ENCODE peak calls at places on chromosome 19, in nine cellular contexts. W is cardiac septum, K is choroid plexus epithelial cell, X is DMS53, M is LHCN-M2, V is posterior cingulate gyrus, D is astrocyte of the hippocampus, S is adipocyte, I is posterior vena cava. T is an unnamed sample.
A peak's percentile ranks its signal among the peaks of the same experiment; 100 is the strongest.

GRCh38 chr19:1234670-1235380 is 3.0 kb downstream of the CBARP start:
- DNase-seq in W (no peak), I (no peak), M (no peak), X (no peak), K (no peak), S (no peak), V (no peak), D (no peak), T (no peak)

GRCh38 chr19:2385053-2385721 is 25.1 kb downstream of the TMPRSS9 start:
- DNase-seq in V (no peak), X (peak; percentile 96), M (peak; percentile 86), W (no peak), I (no peak), S (peak; percentile 62), D (peak; percentile 61), K (peak; percentile 81), T (no peak)

GRCh38 chr19:6693056-6693471 is 23.1 kb upstream of the TNFSF14 start:
- DNase-seq in M (no peak), I (peak; percentile 57), S (no peak), K (no peak), V (no peak), D (no peak), W (no peak), X (no peak), T (peak; percentile 81)

GRCh38 chr19:32223595-32224370 is 121.6 kb upstream of the ZNF507 start:
- DNase-seq in I (peak; percentile 58), W (peak; percentile 58), K (no peak), S (no peak), D (no peak), X (no peak), V (no peak), M (no peak), T (no peak)

GRCh38 chr19:30870861-30871260 is 478.4 kb downstream of the TSHZ3 start:
- DNase-seq in X (no peak), M (peak; percentile 1), V (no peak), W (no peak), I (no peak), K (peak; percentile 4), D (peak; percentile 3), S (no peak), T (no peak)

GRCh38 chr19:5923356-5923755 is 9.3 kb downstream of the CAPS start:
- DNase-seq in X (no peak), V (no peak), S (no peak), K (no peak), I (no peak), M (no peak), D (no peak), W (no peak), T (no peak)

GRCh38 chr19:30471441-30471840 is 99.3 kb downstream of the ZNF536 start:
- DNase-seq in X (no peak), V (no peak), K (no peak), M (no peak), S (no peak), W (no peak), D (no peak), I (no peak), T (no peak)

GRCh38 chr19:45676851-45677263 is 8.8 kb downstream of the GIPR start:
- DNase-seq in S (no peak), D (no peak), V (no peak), K (no peak), M (no peak), W (no peak), I (no peak), X (peak; percentile 75), T (no peak)

GRCh38 chr19:14347999-14348889 is 33.0 kb upstream of the ADGRE5 start:
- DNase-seq in S (peak; percentile 76), K (peak; percentile 53), D (peak; percentile 78), W (peak; percentile 86), M (peak; percentile 22), X (peak; percentile 61), I (peak; percentile 90), V (peak; percentile 67), T (no peak)

GRCh38 chr19:3620817-3621547 is 5.6 kb downstream of the CACTIN start:
- DNase-seq in K (no peak), M (no peak), X (no peak), W (no peak), D (no peak), S (no peak), V (no peak), I (no peak), T (no peak)

GRCh38 chr19:29439021-29439420 is 86.8 kb upstream of the VSTM2B start:
- DNase-seq in S (no peak), D (no peak), K (no peak), I (no peak), X (no peak), V (no peak), M (no peak), W (peak; percentile 7), T (no peak)

GRCh38 chr19:2627319-2627829 is 75.1 kb downstream of the GNG7 start:
- DNase-seq in M (peak; percentile 100), K (peak; percentile 98), W (peak; percentile 88), X (peak; percentile 33), D (peak; percentile 98), I (peak; percentile 95), V (peak; percentile 68), S (peak; percentile 96), T (no peak)

GRCh38 chr19:41263042-41263849 is 926 bp upstream of the HNRNPUL1 start:
- DNase-seq in S (peak; percentile 83), X (peak; percentile 95), K (peak; percentile 88), M (peak; percentile 81), V (peak; percentile 59), D (no peak), W (no peak), I (peak; percentile 90), T (no peak)

GRCh38 chr19:47749326-47749725 is 4.0 kb downstream of the NOP53 start:
- DNase-seq in K (no peak), D (no peak), M (no peak), S (no peak), X (no peak), V (no peak), W (no peak), I (no peak), T (no peak)

GRCh38 chr19:49106648-49107135 is 7.5 kb upstream of the LIN7B start:
- DNase-seq in K (peak; percentile 66), I (no peak), D (peak; percentile 69), S (peak; percentile 70), X (peak; percentile 85), M (peak; percentile 54), V (peak; percentile 70), W (peak; percentile 77), T (no peak)

GRCh38 chr19:52653161-52653560 is 15.0 kb upstream of the ZNF83 start:
- DNase-seq in S (no peak), D (no peak), M (no peak), K (no peak), X (no peak), V (no peak), I (no peak), W (no peak), T (no peak)

GRCh38 chr19:12825259-12826131 is 8.9 kb downstream of the RTBDN start:
- DNase-seq in K (no peak), V (no peak), S (no peak), W (no peak), I (no peak), X (peak; percentile 72), M (no peak), D (peak; percentile 46), T (no peak)

GRCh38 chr19:44643605-44644390 is at the start of gene PVR:
- DNase-seq in V (peak; percentile 70), I (peak; percentile 91), X (peak; percentile 87), W (peak; percentile 86), M (peak; percentile 54), D (peak; percentile 91), K (peak; percentile 71), S (peak; percentile 89), T (no peak)

GRCh38 chr19:3343619-3344502 is 22.5 kb upstream of the NFIC start:
- DNase-seq in D (peak; percentile 67), W (peak; percentile 82), X (peak; percentile 61), K (peak; percentile 89), M (peak; percentile 90), V (peak; percentile 84), I (peak; percentile 96), S (peak; percentile 78), T (no peak)